ENCODE peak calls at places on chromosomes 7 and 10, in seven cellular contexts. Y is trophoblast cell, D is mesendoderm, N is IMR-90, U is neuronal stem cell, G is H1, I is H9. Z is an unnamed sample.

GRCh38 chr7:151249732-151250072 is 1.2 kb upstream of the SMARCD3 start:
- DNase-seq in Y (peak; percentile 38), D (peak; percentile 73), N (peak; percentile 39), U (peak; percentile 27), G (no peak), I (peak; percentile 64), Z (peak; percentile 65)

GRCh38 chr7:108086962-108087361 is 43.2 kb downstream of the LAMB4 start:
- DNase-seq in Y (no peak), D (no peak), N (peak; percentile 30), U (no peak), G (no peak), I (no peak), Z (no peak)

GRCh38 chr7:1727812-1728570 is 57.9 kb downstream of the ELFN1 start:
- DNase-seq in Y (no peak), D (no peak), N (no peak), U (no peak), G (no peak), I (no peak), Z (no peak)

GRCh38 chr7:102431617-102432298 is 1.6 kb upstream of the ORAI2 start:
- DNase-seq in Y (peak; percentile 48), D (peak; percentile 70), N (no peak), U (no peak), G (no peak), I (peak; percentile 41), Z (peak; percentile 41)

GRCh38 chr7:39910108-39910869 is 39.8 kb upstream of the CDK13 start:
- DNase-seq in Y (peak; percentile 88), D (no peak), N (peak; percentile 41), U (no peak), G (no peak), I (no peak), Z (peak; percentile 20)

GRCh38 chr7:65554-65953 is 126.8 kb upstream of the FAM20C start:
- DNase-seq in Y (peak; percentile 37), D (no peak), N (peak; percentile 70), U (no peak), G (no peak), I (no peak), Z (peak; percentile 70)

GRCh38 chr10:15379043-15379442 is 8.0 kb upstream of the FAM171A1 start:
- DNase-seq in Y (no peak), D (no peak), N (no peak), U (no peak), G (no peak), I (no peak), Z (no peak)

GRCh38 chr7:80833289-80834104 is 85.4 kb downstream of the SEMA3C start:
- DNase-seq in Y (peak; percentile 13), D (no peak), N (peak; percentile 75), U (no peak), G (no peak), I (no peak), Z (no peak)

GRCh38 chr7:38545977-38546376 is 85.2 kb downstream of the AMPH start:
- DNase-seq in Y (no peak), D (peak; percentile 6), N (no peak), U (no peak), G (no peak), I (no peak), Z (no peak)

GRCh38 chr7:437293-438280 is 82.1 kb downstream of the PDGFA start:
- DNase-seq in Y (no peak), D (no peak), N (no peak), U (no peak), G (no peak), I (no peak), Z (no peak)

GRCh38 chr7:50558380-50559051 is 6.7 kb downstream of the DDC start:
- DNase-seq in Y (peak; percentile 37), D (no peak), N (no peak), U (no peak), G (no peak), I (no peak), Z (no peak)

GRCh38 chr10:132536241-132536963 is 1.2 kb upstream of the INPP5A start:
- DNase-seq in Y (no peak), D (no peak), N (no peak), U (no peak), G (no peak), I (no peak), Z (no peak)

GRCh38 chr7:66399566-66399965 is 194.4 kb downstream of the TPST1 start:
- DNase-seq in Y (no peak), D (no peak), N (no peak), U (no peak), G (no peak), I (no peak), Z (no peak)
- H2AK5ac ChIP-seq in Y (no peak overlapping the region), D (no peak overlapping the region), N (no peak overlapping the region), U (no peak overlapping the region), G (no peak overlapping the region), I (no peak overlapping the region), Z (no peak overlapping the region)

GRCh38 chr10:4809156-4809555 is 16.9 kb upstream of the AKR1E2 start:
- DNase-seq in Y (no peak), D (no peak), N (no peak), U (no peak), G (no peak), I (no peak), Z (no peak)
- H2AK5ac ChIP-seq in Y (no peak overlapping the region), D (no peak overlapping the region), N (peak overlapping the region; percentile 97), U (no peak overlapping the region), G (no peak overlapping the region), I (no peak overlapping the region), Z (peak overlapping the region; percentile 67)

DNA sequence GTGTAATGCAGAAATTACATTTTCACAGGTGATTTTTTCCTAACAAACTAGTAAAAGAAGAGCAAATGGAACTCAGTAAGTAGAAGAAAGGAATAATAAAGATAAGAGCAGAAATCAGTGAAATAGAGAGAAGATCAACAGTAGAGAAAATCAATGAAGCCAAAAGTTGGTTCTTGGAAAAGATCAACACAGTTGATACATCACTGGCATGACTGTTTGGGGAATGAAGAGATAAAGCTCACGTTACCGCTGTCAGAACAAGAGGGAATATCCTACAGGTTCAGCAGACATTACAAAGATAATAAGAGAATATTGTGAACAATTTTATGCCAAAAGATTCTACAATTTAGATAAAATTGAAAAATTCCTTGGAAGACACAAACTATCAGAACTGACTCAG is 146.4 kb downstream of the ACTR3B start:
- DNase-seq in Y (no peak), D (no peak), N (no peak), U (no peak), G (no peak), I (no peak), Z (no peak)
- H2AK5ac ChIP-seq in Y (no peak overlapping the region), D (no peak overlapping the region), N (no peak overlapping the region), U (no peak overlapping the region), G (no peak overlapping the region), I (no peak overlapping the region), Z (no peak overlapping the region)

DNA sequence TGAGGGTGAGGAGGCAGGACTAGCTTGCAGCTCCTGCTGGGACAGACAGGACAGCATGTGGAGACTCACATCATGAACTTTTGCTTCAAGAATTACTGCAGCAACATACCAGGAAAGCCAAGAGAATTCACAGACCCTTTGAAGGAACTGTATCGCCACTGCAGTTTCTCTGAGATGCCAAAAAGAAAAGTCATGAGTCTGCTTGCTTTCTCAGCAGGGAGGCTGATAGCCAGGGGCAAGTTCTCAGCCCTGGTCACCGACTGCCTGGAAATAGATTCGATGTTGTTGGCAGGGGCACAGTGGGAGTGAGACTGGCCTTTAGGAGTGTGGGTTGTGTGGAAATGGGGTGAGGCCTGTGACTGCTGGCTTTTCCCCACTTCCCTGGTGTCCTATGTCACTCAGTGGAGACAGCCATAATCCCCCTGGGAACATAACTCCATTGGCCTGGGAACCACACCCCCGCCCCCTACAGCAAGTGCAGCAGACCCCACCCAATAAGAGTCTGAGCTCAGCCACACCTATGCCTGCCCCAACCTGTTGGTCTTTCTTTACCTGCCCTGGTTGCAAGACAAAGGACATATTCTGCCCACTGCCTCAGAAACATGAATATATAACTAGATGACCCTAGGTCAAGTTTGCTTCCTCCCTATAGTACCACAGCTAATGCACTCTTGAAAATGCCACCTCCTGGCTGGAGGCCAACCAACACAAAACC is 1.6 kb upstream of the SAMD9 start:
- DNase-seq in Y (peak; percentile 80), D (peak; percentile 59), N (peak; percentile 4), U (no peak), G (no peak), I (no peak), Z (no peak)
- H2AK5ac ChIP-seq in Y (no peak overlapping the region), D (no peak overlapping the region), N (no peak overlapping the region), U (no peak overlapping the region), G (no peak overlapping the region), I (no peak overlapping the region), Z (no peak overlapping the region)

DNA sequence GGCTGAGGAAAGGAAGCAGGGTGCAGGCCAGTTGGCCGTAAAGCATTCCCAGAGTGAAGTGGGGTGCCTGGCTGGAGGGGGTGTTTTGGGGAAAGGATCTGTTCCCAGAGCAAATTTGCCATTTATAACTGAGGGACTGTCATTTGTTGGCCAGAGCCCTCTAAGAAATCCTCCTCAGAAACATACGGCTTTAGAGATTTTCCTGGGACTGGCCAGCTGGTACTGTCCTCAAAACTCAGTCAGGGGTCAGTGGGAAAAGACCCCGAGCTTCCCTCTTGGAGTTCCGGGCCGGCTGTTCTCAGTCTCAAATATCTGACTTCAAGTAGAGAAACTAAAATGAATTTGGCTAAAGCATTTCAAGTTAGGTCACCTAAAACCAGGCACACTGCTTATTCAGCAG is 55.9 kb downstream of the ETV1 start:
- DNase-seq in Y (no peak), D (no peak), N (no peak), U (no peak), G (no peak), I (no peak), Z (no peak)
- H2AK5ac ChIP-seq in Y (no peak overlapping the region), D (no peak overlapping the region), N (no peak overlapping the region), U (no peak overlapping the region), G (no peak overlapping the region), I (no peak overlapping the region), Z (no peak overlapping the region)

GRCh38 chr10:11358046-11358445 is 253.4 kb downstream of the USP6NL start:
- DNase-seq in Y (no peak), D (no peak), N (no peak), U (no peak), G (no peak), I (no peak), Z (no peak)
- H2AK5ac ChIP-seq in Y (no peak overlapping the region), D (no peak overlapping the region), N (no peak overlapping the region), U (no peak overlapping the region), G (no peak overlapping the region), I (no peak overlapping the region), Z (no peak overlapping the region)

Z was measured in mesenchymal stem cell.